ENCODE peak calls at places on chromosomes 6 and 20, in four cellular contexts. I is HCT116, D is mammary epithelial cell, G is PC-3. H is an unnamed sample.

GRCh38 chr6:168054663-168055560 is 24.1 kb downstream of the FRMD1 start:
- DNase-seq in I (no peak), D (no peak), G (no peak), H (no peak)

GRCh38 chr6:34174846-34175399 is 29.0 kb upstream of the GRM4 start:
- DNase-seq in I (no peak), D (no peak), G (no peak), H (no peak)

GRCh38 chr6:4732691-4733315 is 43.4 kb upstream of the CDYL start:
- DNase-seq in I (peak; percentile 31), D (peak; percentile 95), G (peak; percentile 93), H (peak; percentile 96)

GRCh38 chr6:4610256-4610655 is 165.9 kb upstream of the CDYL start:
- DNase-seq in I (no peak), D (peak; percentile 47), G (no peak), H (peak; percentile 70)

GRCh38 chr20:52190437-52191131 is 995 bp downstream of the ZFP64 start:
- DNase-seq in I (peak; percentile 6), D (peak; percentile 51), G (peak; percentile 81), H (peak; percentile 17)

GRCh38 chr6:123830110-123830509 is 26.4 kb downstream of the NKAIN2 start:
- DNase-seq in I (no peak), D (no peak), G (no peak), H (no peak)

GRCh38 chr20:50297498-50298348 is 107.1 kb downstream of the CEBPB start:
- DNase-seq in I (no peak), D (no peak), G (no peak), H (no peak)

GRCh38 chr6:110826236-110827129 is 11.2 kb upstream of the CDK19 start:
- DNase-seq in I (no peak), D (no peak), G (peak; percentile 58), H (peak; percentile 9)

GRCh38 chr6:138297761-138298298 is 79.5 kb upstream of the PBOV1 start:
- DNase-seq in I (no peak), D (peak; percentile 66), G (no peak), H (no peak)

GRCh38 chr20:4082406-4083102 is 67.2 kb upstream of the RNF24 start:
- DNase-seq in I (no peak), D (peak; percentile 79), G (peak; percentile 25), H (peak; percentile 86)

GRCh38 chr6:110874880-110875547 is 429 bp downstream of the AMD1 start:
- DNase-seq in I (no peak), D (peak; percentile 51), G (no peak), H (peak; percentile 15)

GRCh38 chr6:138814179-138814834 is 18.4 kb downstream of the ECT2L start:
- DNase-seq in I (no peak), D (peak; percentile 24), G (no peak), H (no peak)

GRCh38 chr6:37630281-37630799 is 67.3 kb downstream of the MDGA1 start:
- DNase-seq in I (peak; percentile 94), D (peak; percentile 99), G (peak; percentile 98), H (peak; percentile 93)

GRCh38 chr20:15576401-15576800 is 996.8 kb downstream of the KIF16B start:
- DNase-seq in I (no peak), D (no peak), G (no peak), H (peak; percentile 18)

GRCh38 chr6:44407951-44408670 is 20.6 kb downstream of the CDC5L start:
- DNase-seq in I (no peak), D (no peak), G (no peak), H (no peak)

GRCh38 chr6:56906752-56907151 is 48.2 kb upstream of the BEND6 start:
- DNase-seq in I (no peak), D (no peak), G (peak; percentile 59), H (no peak)

GRCh38 chr6:157106487-157106886 is 216.8 kb downstream of the TMEM242 start:
- DNase-seq in I (peak; percentile 29), D (peak; percentile 75), G (peak; percentile 80), H (peak; percentile 72)

GRCh38 chr6:167700199-167700598 is 126.5 kb upstream of the AFDN start:
- DNase-seq in I (no peak), D (no peak), G (no peak), H (peak; percentile 20)

GRCh38 chr6:126145386-126145785 is 159.0 kb downstream of the TRMT11 start:
- DNase-seq in I (no peak), D (no peak), G (no peak), H (no peak)

GRCh38 chr6:126140015-126140414 is 153.7 kb downstream of the TRMT11 start:
- DNase-seq in I (no peak), D (no peak), G (no peak), H (no peak)

GRCh38 chr6:126147416-126147815 is 161.1 kb downstream of the TRMT11 start:
- DNase-seq in I (no peak), D (no peak), G (no peak), H (peak; percentile 36)

GRCh38 chr6:126148853-126149252 is 162.5 kb downstream of the TRMT11 start:
- DNase-seq in I (no peak), D (no peak), G (no peak), H (no peak)

DNA sequence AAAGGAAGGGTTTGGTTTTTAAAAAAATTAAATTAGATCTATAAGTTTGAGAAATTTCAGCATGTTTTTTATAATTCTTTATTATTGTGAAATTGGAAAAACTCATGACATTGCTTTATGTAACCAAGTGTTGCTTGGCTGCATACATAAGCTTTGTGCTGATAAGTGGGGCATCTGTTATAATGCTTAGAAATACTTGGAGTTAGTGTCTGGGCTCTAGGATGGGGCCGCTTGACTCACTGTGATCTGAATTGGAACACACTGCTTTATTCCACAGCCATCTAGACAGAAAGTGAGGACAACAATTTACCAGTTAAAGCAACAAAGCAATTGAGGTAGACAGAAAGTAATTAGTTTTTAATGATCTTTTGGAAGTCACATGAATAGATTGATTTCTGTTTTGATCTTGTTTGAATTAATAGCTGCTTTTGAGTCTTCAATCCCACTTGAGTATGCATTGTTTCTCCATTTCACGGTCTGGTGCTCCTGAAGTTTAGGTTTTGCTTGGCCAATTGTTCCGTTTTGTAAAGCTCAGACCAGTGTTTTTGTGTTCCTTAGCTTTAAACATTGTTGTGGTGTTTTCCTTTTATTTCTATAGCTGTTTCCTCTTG is 157.4 kb downstream of the TRMT11 start:
- DNase-seq in I (no peak), D (no peak), G (no peak), H (no peak)
- H3K9ac ChIP-seq in I (no peak overlapping the region), D (no peak overlapping the region), G (no peak overlapping the region), H (no peak overlapping the region)

DNA sequence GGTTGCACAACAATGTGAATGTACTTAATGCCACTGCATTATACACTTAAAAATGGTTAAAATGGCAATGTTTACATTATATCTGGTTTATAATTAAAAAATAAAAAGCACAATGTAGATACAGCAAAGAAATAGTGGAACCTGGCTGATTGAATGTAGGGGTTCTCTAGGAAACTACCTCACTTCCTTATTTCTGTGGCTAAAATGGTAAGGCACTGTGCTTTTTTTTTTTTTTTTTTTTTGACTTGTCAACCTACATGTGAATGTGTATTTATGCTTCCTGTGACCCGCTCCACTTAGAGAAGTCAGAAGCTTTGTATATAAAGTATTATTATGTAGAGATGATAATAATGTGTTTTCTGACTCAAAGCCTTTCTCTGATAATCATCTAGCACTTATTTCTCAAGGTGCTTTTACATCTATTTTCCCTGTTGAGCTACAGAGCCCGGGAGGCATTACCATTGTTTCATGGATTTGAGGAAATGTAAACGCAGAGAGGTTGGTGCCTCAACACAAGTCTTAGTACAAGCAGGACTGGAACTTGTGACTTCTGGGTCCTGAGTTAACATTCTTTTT is 55.0 kb downstream of the SOX4 start:
- DNase-seq in I (no peak), D (no peak), G (no peak), H (no peak)
- H3K9ac ChIP-seq in I (no peak overlapping the region), D (no peak overlapping the region), G (no peak overlapping the region), H (no peak overlapping the region)

GRCh38 chr6:148595550-148595949 is 151.3 kb upstream of the UST start:
- DNase-seq in I (no peak), D (no peak), G (no peak), H (no peak)

GRCh38 chr6:148591656-148592055 is 155.2 kb upstream of the UST start:
- DNase-seq in I (no peak), D (no peak), G (no peak), H (no peak)

GRCh38 chr6:148593813-148594170 is 153.0 kb upstream of the UST start:
- DNase-seq in I (no peak), D (no peak), G (no peak), H (no peak)

GRCh38 chr6:148590881-148591280 is 155.9 kb upstream of the UST start:
- DNase-seq in I (no peak), D (no peak), G (no peak), H (no peak)

DNA sequence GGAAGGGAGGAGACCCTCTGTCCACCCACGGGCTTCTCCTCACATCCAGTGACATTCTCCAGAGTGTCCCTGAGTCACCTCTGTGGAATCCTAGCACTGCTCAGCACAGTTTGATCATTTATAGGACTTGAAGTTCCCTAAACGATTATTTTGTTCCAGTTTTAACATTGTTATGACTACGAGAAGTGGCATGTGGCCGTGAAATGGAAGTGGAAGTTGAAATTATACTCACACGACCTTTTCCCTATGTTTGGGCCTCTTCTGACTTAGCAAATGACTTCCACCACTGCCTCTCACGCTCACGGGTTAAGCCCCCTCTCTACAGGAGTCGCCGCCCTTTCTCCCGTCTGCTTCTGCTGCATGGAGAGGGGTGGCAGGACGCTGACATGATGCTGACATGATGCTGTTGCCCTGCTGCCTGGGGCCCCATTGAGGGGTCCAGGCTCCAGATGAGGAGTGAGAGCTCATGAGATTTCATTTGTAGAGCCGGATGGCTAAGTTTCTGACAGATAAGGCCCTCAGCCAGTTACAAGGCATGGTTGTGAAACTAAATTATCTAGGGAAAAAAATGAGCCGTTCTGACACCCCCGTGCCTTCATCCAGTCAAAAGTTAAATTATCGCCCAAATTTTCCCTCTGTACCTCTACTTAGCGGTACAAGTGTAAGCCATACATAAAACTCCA is 153.6 kb upstream of the UST start:
- DNase-seq in I (no peak), D (no peak), G (peak; percentile 25), H (peak; percentile 47)
- H3K9ac ChIP-seq in I (no peak overlapping the region), D (no peak overlapping the region), G (no peak overlapping the region), H (no peak overlapping the region)

GRCh38 chr6:105546748-105547147 is 143.9 kb upstream of the PREP start:
- DNase-seq in I (no peak), D (no peak), G (no peak), H (no peak)
- H3K9ac ChIP-seq in I (no peak overlapping the region), D (no peak overlapping the region), G (peak overlapping the region; percentile 18), H (no peak overlapping the region)

GRCh38 chr6:126040394-126040793 is 54.1 kb downstream of the TRMT11 start:
- DNase-seq in I (no peak), D (no peak), G (no peak), H (no peak)
- H3K9ac ChIP-seq in I (no peak overlapping the region), D (no peak overlapping the region), G (peak overlapping the region; percentile 42), H (no peak overlapping the region)

DNA sequence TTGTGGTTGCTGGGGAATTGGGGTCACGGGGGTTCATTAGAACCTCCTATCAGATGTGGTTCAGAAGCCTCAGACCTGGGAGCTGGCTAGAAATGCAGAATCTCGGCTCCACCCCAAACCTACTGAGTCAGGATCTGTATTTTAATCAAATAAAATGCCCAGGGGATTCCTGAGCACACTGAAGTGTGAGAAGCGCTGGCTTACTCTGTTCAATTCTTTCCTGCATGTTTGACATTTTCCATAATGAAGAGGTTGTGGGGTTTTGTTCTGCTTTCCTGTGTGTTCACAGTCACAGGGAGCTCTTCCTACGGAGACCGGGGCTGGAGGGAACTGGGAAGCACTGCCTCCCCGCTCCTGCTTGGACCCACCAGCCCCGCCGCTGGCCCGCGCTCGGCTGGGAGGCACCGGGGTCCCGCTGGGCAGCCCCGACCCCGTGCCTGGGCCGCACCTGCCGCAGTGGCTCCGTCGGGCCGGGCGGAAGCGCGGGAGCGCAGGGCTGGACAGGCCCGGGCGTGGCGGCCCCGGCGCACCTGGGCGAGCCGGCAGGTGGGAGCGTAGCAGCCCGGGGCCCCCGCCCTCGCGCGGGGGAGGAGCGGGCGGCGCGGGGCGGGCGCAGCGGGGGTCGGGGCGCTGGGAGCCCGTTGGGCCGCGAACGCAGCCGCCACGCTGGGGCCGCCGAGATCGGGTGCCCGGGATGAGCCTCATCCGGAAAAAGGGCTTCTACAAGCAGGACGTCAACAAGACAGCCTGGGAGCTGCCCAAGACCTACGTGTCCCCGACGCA is at the start of gene MAPK13:
- DNase-seq in I (no peak), D (no peak), G (peak; percentile 58), H (no peak)
- H3K9ac ChIP-seq in I (peak within 1 kb of the TSS; percentile 83), D (no peak within 1 kb of the TSS), G (peak within 1 kb of the TSS; percentile 69), H (peak within 1 kb of the TSS; percentile 32)

GRCh38 chr20:46315311-46315710 is 7.0 kb upstream of the CDH22 start:
- DNase-seq in I (no peak), D (no peak), G (no peak), H (no peak)
- H3K9ac ChIP-seq in I (no peak overlapping the region), D (no peak overlapping the region), G (no peak overlapping the region), H (no peak overlapping the region)

H was measured in fibroblast of lung.